ENCODE peak calls at places on chromosomes 13 and 19, in eight cellular contexts. O, V, C, L, S, K, N and D are unnamed samples.

GRCh38 chr19:22545751-22546150 is 88.4 kb upstream of the ZNF492 start:
- DNase-seq in O (no peak), V (no peak), K (peak; percentile 5), S (peak; percentile 7), L (no peak), C (no peak), N (peak; percentile 37), D (no peak)

GRCh38 chr19:51799998-51800848 is 5.3 kb downstream of the FPR3 start:
- DNase-seq in N (no peak), K (no peak), L (no peak), O (peak; percentile 93), S (peak; percentile 17), C (no peak), V (no peak), D (no peak)

GRCh38 chr13:27810461-27810860 is 18.2 kb downstream of the GSX1 start:
- DNase-seq in C (no peak), O (no peak), S (no peak), N (no peak), L (no peak), V (no peak), K (no peak), D (no peak)

GRCh38 chr13:59671853-59672252 is 491.9 kb downstream of the DIAPH3 start:
- DNase-seq in N (no peak), C (no peak), S (no peak), L (no peak), V (no peak), O (no peak), K (no peak), D (no peak)

GRCh38 chr19:17772172-17772571 is 20.9 kb downstream of the FCHO1 start:
- DNase-seq in N (no peak), O (peak; percentile 21), S (peak; percentile 40), V (no peak), C (no peak), K (no peak), L (no peak), D (no peak)

GRCh38 chr13:48728226-48728625 is 74.5 kb downstream of the CYSLTR2 start:
- DNase-seq in N (no peak), O (no peak), C (no peak), V (no peak), S (no peak), L (no peak), K (no peak), D (no peak)

GRCh38 chr13:49499889-49500660 is 4.3 kb downstream of the PHF11 start:
- DNase-seq in N (no peak), C (no peak), K (no peak), V (no peak), L (no peak), S (peak; percentile 79), O (peak; percentile 79), D (peak; percentile 58)

GRCh38 chr19:21568816-21569496 is 63.6 kb downstream of the ZNF429 start:
- DNase-seq in S (peak; percentile 8), N (peak; percentile 39), C (no peak), V (peak; percentile 89), K (peak; percentile 79), O (peak; percentile 63), L (peak; percentile 34), D (peak; percentile 65)

GRCh38 chr19:28519950-28520861 is 692.7 kb downstream of the UQCRFS1 start:
- DNase-seq in C (no peak), O (peak; percentile 31), V (no peak), K (no peak), L (no peak), N (no peak), S (no peak), D (no peak)

GRCh38 chr19:35205733-35206323 is 22.7 kb downstream of the FAM187B start:
- DNase-seq in V (no peak), S (no peak), C (no peak), K (no peak), N (no peak), O (no peak), L (no peak), D (no peak)